ENCODE peak calls at places on chromosomes 13 and 19, in five cellular contexts. O is fibroblast of pulmonary artery, D is HFFc6, I is lower lobe of right lung, V is colonic mucosa. A is an unnamed sample.

GRCh38 chr19:246551-246950 is 44.7 kb downstream of the PLPP2 start:
- DNase-seq in V (no peak), O (no peak), D (no peak), I (peak), A (no peak)

GRCh38 chr13:37001921-37002250 is 1.3 kb downstream of the EXOSC8 start:
- DNase-seq in I (no peak), D (no peak), V (no peak), O (no peak), A (no peak)

GRCh38 chr19:47097396-47098217 is 16.0 kb downstream of the ZC3H4 start:
- DNase-seq in V (peak), O (no peak), I (peak), D (no peak), A (peak)

GRCh38 chr13:48400090-48400694 is 12.7 kb downstream of the LPAR6 start:
- DNase-seq in D (peak), O (peak), V (no peak), I (no peak), A (no peak)

GRCh38 chr19:55590621-55591020 is 8.7 kb downstream of the FIZ1 start:
- DNase-seq in D (no peak), V (peak), I (no peak), O (no peak), A (no peak)

GRCh38 chr13:37806666-37807065 is 62.9 kb downstream of the TRPC4 start:
- DNase-seq in D (no peak), I (no peak), O (no peak), V (no peak), A (no peak)

GRCh38 chr19:9151367-9151766 is 11.2 kb downstream of the ZNF317 start:
- DNase-seq in V (no peak), O (no peak), I (no peak), D (no peak), A (no peak)

GRCh38 chr13:28499579-28499978 is 4.7 kb upstream of the FLT1 start:
- DNase-seq in I (no peak), V (no peak), O (no peak), D (peak), A (no peak)

GRCh38 chr19:6632002-6632621 is 37.8 kb downstream of the TNFSF14 start:
- DNase-seq in O (peak), I (no peak), V (peak), D (peak), A (no peak)

GRCh38 chr19:30719991-30720329 is 347.8 kb downstream of the ZNF536 start:
- DNase-seq in D (no peak), O (no peak), I (no peak), V (no peak), A (no peak)

GRCh38 chr13:109779074-109779473 is 7.3 kb downstream of the IRS2 start:
- DNase-seq in V (no peak), I (no peak), D (no peak), O (no peak), A (no peak)

GRCh38 chr13:27311518-27312208 is 41.0 kb downstream of the RASL11A start:
- DNase-seq in O (no peak), V (no peak), I (no peak), D (no peak), A (no peak)

GRCh38 chr19:49975051-49975450 is 14.1 kb upstream of the SIGLEC11 start:
- DNase-seq in I (peak), D (no peak), O (no peak), V (no peak), A (no peak)

GRCh38 chr13:59531571-59532091 is 632.1 kb downstream of the DIAPH3 start:
- DNase-seq in I (peak), V (peak), O (peak), D (peak), A (no peak)

GRCh38 chr19:6476155-6476895 is 5.3 kb downstream of the DENND1C start:
- DNase-seq in O (peak), V (peak), I (peak), D (peak), A (no peak)

GRCh38 chr19:35713904-35714440 is 3.8 kb upstream of the KMT2B start:
- DNase-seq in D (no peak), O (no peak), I (no peak), V (no peak), A (no peak)

GRCh38 chr19:6750062-6750461 is 10.6 kb downstream of the TRIP10 start:
- DNase-seq in I (no peak), V (no peak), O (no peak), D (no peak), A (no peak)

GRCh38 chr13:85413664-85414063 is 385.6 kb downstream of the SLITRK6 start:
- DNase-seq in D (no peak), I (no peak), V (no peak), O (no peak), A (no peak)

GRCh38 chr19:35030257-35031071 is at the start of gene SCN1B:
- DNase-seq in D (peak), O (peak), I (no peak), V (no peak), A (peak)

GRCh38 chr19:14103310-14103709 is 12.8 kb upstream of the SAMD1 start:
- DNase-seq in I (no peak), V (no peak), D (no peak), O (no peak), A (no peak)

GRCh38 chr13:53075356-53076041 is 46.9 kb downstream of the OLFM4 start:
- DNase-seq in D (no peak), V (no peak), I (no peak), O (no peak), A (no peak)

GRCh38 chr13:93882086-93882651 is 597.3 kb downstream of the DCT start:
- DNase-seq in O (no peak), V (no peak), D (peak), I (no peak), A (no peak)

GRCh38 chr19:57280913-57281425 is 684 bp downstream of the ZNF460 start:
- DNase-seq in I (no peak), V (no peak), D (no peak), O (no peak), A (no peak)

GRCh38 chr19:32342695-32343094 is 2.7 kb upstream of the ZNF507 start:
- DNase-seq in D (no peak), V (no peak), O (no peak), I (no peak), A (no peak)

GRCh38 chr13:27211271-27211670 is 39.7 kb upstream of the USP12 start:
- DNase-seq in O (no peak), V (no peak), I (no peak), D (no peak), A (no peak)

GRCh38 chr19:56314018-56314583 is 538 bp downstream of the ZSCAN5A start:
- DNase-seq in I (no peak), O (no peak), D (peak), V (no peak), A (no peak)

GRCh38 chr19:23392706-23393105 is 2.6 kb downstream of the ZNF91 start:
- DNase-seq in I (no peak), O (no peak), V (no peak), D (peak), A (no peak)

GRCh38 chr19:12821761-12822160 is 12.6 kb downstream of the RTBDN start:
- DNase-seq in D (no peak), V (no peak), I (no peak), O (no peak), A (no peak)

GRCh38 chr19:40603719-40604646 is 2.8 kb downstream of the LTBP4 start:
- DNase-seq in D (peak), O (peak), I (peak), V (peak), A (peak)

GRCh38 chr19:13155472-13156284 is 5.5 kb downstream of the IER2 start:
- DNase-seq in I (peak), D (peak), O (peak), V (peak), A (peak)

DNA sequence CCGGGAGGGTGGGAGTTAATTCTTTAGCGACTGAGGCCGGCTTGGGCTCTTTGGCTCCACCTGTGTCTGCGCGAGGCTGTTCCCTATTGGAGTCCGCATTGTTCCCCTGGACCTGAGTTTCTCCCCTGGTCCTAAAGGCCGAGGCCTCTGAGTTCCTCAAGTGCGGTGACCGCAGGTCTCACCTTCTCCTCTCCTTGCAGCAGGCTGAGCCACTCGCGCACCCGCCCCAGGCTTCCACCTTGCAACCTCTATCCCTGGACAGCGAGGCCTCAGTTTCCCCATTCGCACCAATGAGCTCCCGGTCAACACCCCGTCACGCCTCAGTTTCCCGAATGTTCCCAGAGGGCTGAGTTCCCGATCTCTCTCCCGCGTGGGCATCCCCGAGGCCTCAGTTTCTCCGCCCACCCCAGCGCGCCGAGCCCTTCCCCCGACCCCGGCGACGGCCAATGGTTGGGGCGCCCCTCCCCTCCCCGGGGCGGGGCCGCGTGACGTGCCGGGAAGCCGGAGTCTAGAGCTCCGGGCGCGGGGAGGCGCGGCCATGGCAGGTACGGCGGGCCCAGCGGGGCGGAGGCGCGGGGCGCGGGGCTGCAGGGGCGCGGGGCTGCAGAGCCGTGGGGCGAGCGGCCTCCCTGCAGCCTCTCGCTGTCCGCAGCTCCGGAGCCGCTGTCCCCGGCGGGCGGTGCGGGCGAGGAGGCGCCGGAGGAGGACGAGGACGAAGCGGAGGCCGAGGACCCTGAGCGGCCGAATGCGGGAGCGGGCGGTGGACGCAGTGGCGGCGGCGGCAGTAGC is at the start of gene MPND:
- DNase-seq in D (peak), I (peak), O (peak), V (peak), A (no peak)
- TF ChIP-seq CTCF in D (peak), I (peak), O (peak), V (no peak), A (no peak)

GRCh38 chr19:19661141-19661674 is 2.3 kb downstream of the ATP13A1 start:
- DNase-seq in V (no peak), D (no peak), O (no peak), I (peak), A (no peak)

GRCh38 chr19:19657397-19657783 is 6.1 kb downstream of the ATP13A1 start:
- DNase-seq in O (no peak), V (no peak), I (no peak), D (no peak), A (peak)

GRCh38 chr19:19662344-19662743 is 1.1 kb downstream of the ATP13A1 start:
- DNase-seq in V (no peak), I (peak), O (no peak), D (no peak), A (no peak)

GRCh38 chr19:19661675-19662251 is 1.7 kb downstream of the ATP13A1 start:
- DNase-seq in I (peak), V (no peak), D (no peak), O (no peak), A (peak)

DNA sequence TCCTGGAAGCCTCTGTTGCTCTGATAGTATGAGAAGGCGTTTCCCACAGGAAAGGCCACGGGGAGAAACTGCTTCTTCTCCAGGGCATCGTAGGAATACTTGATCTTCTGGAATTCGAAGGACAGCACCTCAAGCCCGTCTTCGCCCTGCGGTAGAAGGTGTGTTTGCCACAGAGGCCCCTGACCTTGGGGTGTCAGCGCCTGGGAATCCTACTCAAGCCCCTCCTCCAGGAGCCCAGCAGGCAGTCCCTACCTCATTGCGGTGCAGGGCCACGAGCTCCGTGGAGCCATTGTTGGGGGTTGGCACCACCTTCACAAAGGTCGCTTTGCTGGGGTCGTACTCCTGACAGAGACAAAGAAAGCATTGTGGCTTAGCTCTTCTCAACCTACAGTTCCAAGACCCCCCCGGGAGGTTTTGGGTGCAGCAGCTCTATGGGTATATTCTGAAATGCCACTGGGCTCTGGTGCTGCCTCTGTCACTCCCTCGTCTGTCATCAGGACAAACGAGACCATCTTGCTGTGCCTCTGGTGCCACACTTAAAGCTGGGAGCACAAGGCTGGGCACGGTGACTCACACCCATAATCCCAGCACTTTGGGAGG is 3.7 kb downstream of the ATP13A1 start:
- DNase-seq in O (no peak), V (no peak), I (peak), D (no peak), A (no peak)
- TF ChIP-seq CTCF in O (no peak), V (no peak), I (no peak), D (no peak), A (no peak)

DNA sequence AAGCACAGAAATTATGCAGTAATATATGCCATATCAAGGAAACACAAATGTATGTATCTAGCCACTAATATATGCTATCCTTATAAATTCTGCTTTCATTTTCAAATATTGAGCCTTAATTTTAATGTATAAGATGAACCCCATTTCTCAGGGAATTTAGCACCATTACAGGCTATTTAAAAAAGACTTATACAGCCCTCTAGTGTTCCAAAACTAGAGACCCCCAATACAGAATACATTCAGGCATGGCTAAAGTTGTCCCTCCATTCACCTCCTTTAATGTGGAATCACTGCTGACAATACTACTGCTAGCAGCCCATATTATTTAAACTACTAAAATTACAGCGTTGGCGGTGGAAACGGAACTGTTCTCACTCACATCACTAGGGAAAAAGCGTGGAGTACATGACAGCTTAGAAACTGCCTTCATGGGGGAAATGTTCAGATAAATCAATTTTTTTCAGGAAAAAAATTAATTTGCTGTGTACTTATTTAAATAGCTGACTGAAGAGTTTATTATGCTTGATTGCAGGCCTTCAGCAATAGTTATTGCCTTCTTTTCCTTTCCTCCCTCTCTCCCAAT is 541.0 kb downstream of the PCDH9 start:
- DNase-seq in O (peak), V (no peak), I (no peak), D (no peak), A (no peak)
- TF ChIP-seq CTCF in O (peak), V (no peak), I (no peak), D (peak), A (peak)

DNA sequence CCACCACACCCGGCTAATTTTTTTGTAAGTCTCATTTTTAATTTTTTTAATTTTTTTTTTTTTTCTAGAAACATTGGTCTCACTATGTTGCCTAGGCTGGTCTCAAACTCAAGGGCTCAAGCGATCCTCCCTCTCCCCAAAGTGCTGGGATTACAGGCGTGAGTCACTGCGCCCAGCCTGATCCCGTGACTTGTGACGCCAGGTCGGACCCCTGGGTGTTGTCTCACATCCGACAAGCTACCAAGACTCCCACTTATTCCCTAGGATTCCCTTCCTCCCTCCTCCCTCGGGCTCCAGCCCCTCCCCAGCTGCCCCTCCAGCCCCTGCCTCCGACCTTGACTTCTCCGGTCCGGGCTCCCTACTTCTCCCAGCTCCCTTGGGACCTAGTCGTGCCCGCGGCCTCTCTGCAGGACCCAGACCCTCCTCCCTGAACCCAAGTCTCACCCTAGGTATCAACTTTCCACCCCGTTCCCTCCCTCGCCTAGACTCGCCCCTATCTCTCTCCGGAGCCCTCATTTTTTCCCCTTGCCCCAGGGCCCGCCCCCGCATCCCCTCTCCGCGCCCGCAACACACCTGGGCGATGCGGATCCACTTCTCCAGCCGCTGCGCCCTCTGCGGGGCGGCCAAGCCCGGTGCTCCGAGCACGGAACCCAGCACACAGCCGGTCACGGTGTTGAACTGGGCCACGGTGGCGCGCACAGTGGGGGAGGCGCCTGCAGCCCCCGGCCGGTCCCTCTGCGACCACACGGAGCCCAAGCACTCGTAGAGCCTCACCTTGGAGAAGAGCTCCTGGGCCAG is 13.1 kb downstream of the RGL3 start:
- DNase-seq in I (no peak), O (peak), V (no peak), D (no peak), A (peak)
- TF ChIP-seq CTCF in I (peak), O (peak), V (no peak), D (peak), A (peak)

DNA sequence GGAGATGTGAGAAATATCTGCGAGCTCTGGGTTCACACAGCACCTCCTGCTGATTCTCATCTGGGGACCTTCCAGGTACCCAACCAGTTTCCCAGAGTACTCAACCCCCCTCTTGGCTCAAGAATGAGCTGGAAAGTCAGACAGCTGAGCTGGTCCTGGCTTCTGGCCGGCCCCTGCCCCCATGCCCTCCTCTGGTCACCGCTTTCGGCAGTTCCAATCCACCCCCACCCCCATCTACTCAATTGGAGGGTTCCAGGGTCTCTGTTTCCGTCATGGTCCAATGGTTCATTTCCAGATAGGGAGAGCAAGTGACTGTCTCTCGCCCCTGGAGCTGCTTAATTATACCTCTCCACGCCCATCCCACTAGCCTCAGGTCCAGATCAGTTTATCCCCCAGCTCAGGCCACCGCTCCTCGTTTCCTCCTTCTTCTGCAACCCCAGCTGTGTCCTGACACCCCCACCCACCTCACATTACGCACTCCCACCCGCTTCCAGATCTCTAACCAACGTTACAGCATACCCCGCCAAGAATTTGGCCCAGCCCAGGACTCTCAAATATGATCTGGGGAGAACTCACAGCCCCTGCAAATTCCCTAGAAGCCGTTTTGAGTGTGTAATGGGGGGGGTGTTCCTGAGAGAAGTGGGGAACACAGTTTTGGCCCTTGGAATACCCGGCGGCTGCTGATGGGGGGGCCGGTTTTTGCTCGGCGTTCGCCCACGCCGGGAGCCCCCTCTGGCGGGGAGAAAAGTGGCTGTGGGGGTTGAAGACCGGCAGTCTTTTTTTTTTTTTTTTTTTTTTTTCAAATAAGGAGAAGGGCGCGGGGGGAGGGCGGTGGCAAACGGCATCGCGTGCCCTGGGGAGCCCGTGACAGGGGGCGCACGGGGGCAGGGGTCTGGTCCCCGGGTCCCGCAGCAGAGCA is 1.8 kb upstream of the PDE4A start:
- DNase-seq in D (no peak), O (no peak), V (no peak), I (no peak), A (no peak)
- TF ChIP-seq CTCF in D (no peak), O (no peak), V (no peak), I (no peak), A (no peak)

GRCh38 chr19:2254052-2254872 is 2.0 kb downstream of the JSRP1 start:
- DNase-seq in D (no peak), V (no peak), O (peak), I (no peak), A (no peak)
- TF ChIP-seq CTCF in D (no peak), V (no peak), O (peak), I (peak), A (no peak)

DNA sequence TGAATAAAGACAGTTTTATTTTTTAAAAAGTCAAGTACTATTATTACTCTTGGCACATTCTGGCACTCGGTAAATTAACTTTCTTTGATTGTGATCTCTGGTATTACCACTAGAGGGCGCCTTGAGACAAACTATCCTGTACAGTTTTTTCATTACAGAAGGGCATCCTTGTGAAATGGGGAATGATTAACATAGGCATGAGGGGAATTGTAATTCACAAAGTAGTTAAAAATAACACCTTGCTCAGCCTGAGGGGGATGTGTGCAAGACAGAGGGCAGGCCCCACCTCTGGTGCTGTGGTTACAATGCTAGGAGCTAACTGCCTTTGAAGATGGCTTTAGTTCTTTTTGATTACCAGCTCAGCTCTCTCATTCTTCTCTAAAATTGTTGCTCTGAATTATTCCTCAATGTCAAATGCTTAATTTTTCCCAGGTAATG is 24.2 kb upstream of the C1QTNF9B start:
- DNase-seq in I (no peak), V (peak), O (peak), D (peak), A (no peak)
- TF ChIP-seq CTCF in I (peak), V (peak), O (peak), D (peak), A (peak)

GRCh38 chr13:102555914-102556553 is 40.8 kb upstream of the TPP2 start:
- DNase-seq in O (peak), I (no peak), V (no peak), D (peak), A (no peak)
- TF ChIP-seq CTCF in O (peak), I (peak), V (peak), D (peak), A (peak)

A was measured in D721Med.